ENCODE peak calls at places on chromosomes 4 and X, in four cellular contexts. M, U, E and L are unnamed samples.

GRCh38 chr4:185380320-185380719 is 15.4 kb downstream of the LRP2BP start:
- DNase-seq in E (no peak), M (no peak), U (no peak), L (no peak)

GRCh38 chr4:141006236-141006802 is 127.0 kb downstream of the RNF150 start:
- DNase-seq in M (no peak), E (no peak), U (no peak), L (no peak)

GRCh38 chrX:1893758-1894294 is 279.0 kb downstream of the ASMT start:
- DNase-seq in E (no peak), M (no peak), U (no peak), L (no peak)

GRCh38 chr4:34182346-34182745 is 2062.0 kb downstream of the ARAP2 start:
- DNase-seq in M (peak; percentile 62), E (peak; percentile 51), U (no peak), L (peak; percentile 9)

GRCh38 chrX:31931225-31931624 is 859.4 kb upstream of the FTHL17 start:
- DNase-seq in U (no peak), E (peak; percentile 2), M (peak; percentile 50), L (peak; percentile 42)

GRCh38 chr4:2788532-2789103 is 4.3 kb upstream of the SH3BP2 start:
- DNase-seq in M (no peak), E (peak; percentile 59), U (no peak), L (peak; percentile 60)

GRCh38 chr4:164847016-164847415 is 30.0 kb upstream of the APELA start:
- DNase-seq in E (no peak), M (no peak), U (no peak), L (no peak)

GRCh38 chr4:70508801-70509200 is 9.6 kb upstream of the AMTN start:
- DNase-seq in E (no peak), U (no peak), M (no peak), L (no peak)

GRCh38 chrX:6169407-6169806 is 59.3 kb downstream of the NLGN4X start:
- DNase-seq in E (no peak), M (no peak), U (no peak), L (no peak)

GRCh38 chrX:130170752-130171445 is 863 bp upstream of the RAB33A start:
- DNase-seq in U (peak; percentile 71), M (no peak), E (peak; percentile 50), L (no peak)

GRCh38 chr4:48247142-48247877 is 22.3 kb downstream of the TEC start:
- DNase-seq in E (peak; percentile 52), U (no peak), M (peak; percentile 67), L (no peak)

GRCh38 chr4:138494931-138495330 is 252.8 kb upstream of the SLC7A11 start:
- DNase-seq in E (peak; percentile 58), M (no peak), U (peak; percentile 80), L (peak; percentile 1)

GRCh38 chr4:7649411-7649740 is 214.6 kb upstream of the PSAPL1 start:
- DNase-seq in M (no peak), U (no peak), E (no peak), L (no peak)

GRCh38 chr4:80199004-80199579 is 1.8 kb downstream of the PRDM8 start:
- DNase-seq in U (no peak), E (no peak), M (no peak), L (no peak)

GRCh38 chrX:57821703-57822375 is 88.4 kb downstream of the ZXDA start:
- DNase-seq in U (peak; percentile 74), E (peak; percentile 79), M (peak; percentile 61), L (peak; percentile 1)

GRCh38 chrX:56221101-56221500 is 11.1 kb upstream of the KLF8 start:
- DNase-seq in E (no peak), U (no peak), M (no peak), L (no peak)

GRCh38 chrX:12032082-12032481 is 106.2 kb upstream of the FRMPD4 start:
- DNase-seq in M (no peak), U (no peak), E (no peak), L (no peak)

GRCh38 chrX:115561605-115562491 is 874 bp downstream of the PLS3 start:
- DNase-seq in E (peak; percentile 71), U (peak; percentile 41), M (peak; percentile 55), L (peak; percentile 50)

GRCh38 chr4:155809835-155810234 is 51.0 kb downstream of the GUCY1B1 start:
- DNase-seq in E (peak; percentile 83), M (peak; percentile 95), U (peak; percentile 91), L (peak; percentile 4)

GRCh38 chrX:103376979-103377324 is 614 bp downstream of the BEX3 start:
- DNase-seq in U (peak; percentile 72), M (peak; percentile 50), E (peak; percentile 33), L (no peak)

GRCh38 chrX:41923925-41924693 is 755 bp upstream of the CASK start:
- DNase-seq in E (peak; percentile 67), M (peak; percentile 35), U (no peak), L (peak; percentile 4)

GRCh38 chrX:25561190-25561589 is 545.4 kb upstream of the ARX start:
- DNase-seq in E (no peak), M (no peak), U (no peak), L (no peak)

GRCh38 chr4:38099020-38099600 is 138.9 kb downstream of the PTTG2 start:
- DNase-seq in E (no peak), U (no peak), M (peak; percentile 39), L (no peak)